ENCODE peak calls at places on chromosome 2, in five cellular contexts. J is dorsolateral prefrontal cortex, G is neural progenitor cell, E is hepatocyte, Y is uterus. O is an unnamed sample.

GRCh38 chr2:128594953-128595677 is 276.4 kb upstream of the HS6ST1 start:
- DNase-seq in J (no peak), G (no peak), Y (no peak), E (peak), O (no peak)

GRCh38 chr2:28516430-28516829 is 20.6 kb downstream of the PLB1 start:
- DNase-seq in J (no peak), G (no peak), E (no peak), Y (no peak), O (no peak)

GRCh38 chr2:30359644-30360167 is 87.3 kb upstream of the LCLAT1 start:
- DNase-seq in G (no peak), J (no peak), E (peak), Y (peak), O (no peak)

GRCh38 chr2:206783718-206784117 is 18.3 kb downstream of the FASTKD2 start:
- DNase-seq in J (no peak), G (peak), Y (no peak), E (no peak), O (no peak)

GRCh38 chr2:196077821-196078220 is 9.2 kb upstream of the DNAH7 start:
- DNase-seq in G (no peak), Y (no peak), E (no peak), J (no peak), O (no peak)

GRCh38 chr2:162838141-162838500 is 446 bp downstream of the KCNH7 start:
- DNase-seq in Y (no peak), G (no peak), J (no peak), E (no peak), O (no peak)

GRCh38 chr2:52658598-52658997 is 1109.0 kb upstream of the CHAC2 start:
- DNase-seq in E (peak), Y (no peak), J (no peak), G (no peak), O (no peak)

GRCh38 chr2:220503446-220503845 is 876.0 kb downstream of the SLC4A3 start:
- DNase-seq in J (no peak), E (no peak), Y (no peak), G (no peak), O (no peak)

GRCh38 chr2:224909885-224910517 is 132.3 kb downstream of the DOCK10 start:
- DNase-seq in Y (peak), E (peak), G (peak), J (no peak), O (no peak)

GRCh38 chr2:29477186-29477585 is 362.0 kb downstream of the CLIP4 start:
- DNase-seq in Y (no peak), J (no peak), E (no peak), G (no peak), O (no peak)

GRCh38 chr2:17821535-17822451 is 5.5 kb downstream of the MSGN1 start:
- DNase-seq in J (no peak), Y (no peak), G (peak), E (no peak), O (no peak)

GRCh38 chr2:50863218-50863617 is 168.7 kb downstream of the NRXN1 start:
- DNase-seq in Y (no peak), J (no peak), E (no peak), G (no peak), O (no peak)

GRCh38 chr2:75764611-75765010 is 53.9 kb upstream of the GCFC2 start:
- DNase-seq in Y (no peak), G (no peak), E (no peak), J (no peak), O (no peak)

GRCh38 chr2:26860451-26860850 is 12.5 kb downstream of the DPYSL5 start:
- DNase-seq in G (no peak), Y (no peak), E (no peak), J (no peak), O (no peak)

GRCh38 chr2:218072478-218073024 is 3.5 kb downstream of the RUFY4 start:
- DNase-seq in E (no peak), J (no peak), G (no peak), Y (no peak), O (no peak)

GRCh38 chr2:236052926-236053846 is 115.0 kb downstream of the GBX2 start:
- DNase-seq in J (no peak), E (no peak), G (peak), Y (no peak), O (no peak)

GRCh38 chr2:143205106-143205764 is 76.0 kb downstream of the ARHGAP15 start:
- DNase-seq in J (no peak), Y (no peak), E (peak), G (no peak), O (no peak)

GRCh38 chr2:231431606-231432005 is 32.7 kb downstream of the NCL start:
- DNase-seq in G (no peak), Y (no peak), J (no peak), E (no peak), O (no peak)

GRCh38 chr2:114543106-114543806 is 100.8 kb downstream of the DPP10 start:
- DNase-seq in G (peak), Y (peak), E (peak), J (peak), O (no peak)
- H3K27ac ChIP-seq in G (no peak), Y (peak), E (peak), J (no peak), O (no peak)

GRCh38 chr2:64488050-64488974 is 34.4 kb downstream of the LGALSL start:
- DNase-seq in J (peak), E (peak), G (peak), Y (peak), O (peak)
- H3K27ac ChIP-seq in J (no peak), E (no peak), G (no peak), Y (no peak), O (no peak)

DNA sequence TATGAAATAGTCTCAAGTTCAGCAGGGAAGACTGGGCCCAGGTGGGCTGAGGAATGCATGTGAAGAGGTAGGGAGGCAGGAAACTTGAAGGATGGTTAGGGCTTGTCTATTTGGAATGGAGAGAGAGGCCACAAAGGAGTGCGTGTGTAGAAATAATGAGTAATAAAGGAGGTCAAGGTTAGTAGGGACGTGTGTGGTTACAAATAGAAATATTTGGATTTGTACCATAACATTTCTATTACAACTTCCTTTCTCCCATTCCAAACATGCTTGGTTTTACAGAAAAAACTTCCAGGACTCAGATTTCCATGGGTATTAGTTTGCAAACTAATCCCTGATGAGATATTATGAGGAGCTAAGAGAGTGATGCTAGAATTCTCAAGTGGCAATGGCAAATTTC is 280.6 kb downstream of the NCKAP5 start:
- DNase-seq in J (no peak), Y (no peak), G (no peak), E (no peak), O (no peak)
- H3K27ac ChIP-seq in J (no peak), Y (no peak), G (no peak), E (no peak), O (no peak)

DNA sequence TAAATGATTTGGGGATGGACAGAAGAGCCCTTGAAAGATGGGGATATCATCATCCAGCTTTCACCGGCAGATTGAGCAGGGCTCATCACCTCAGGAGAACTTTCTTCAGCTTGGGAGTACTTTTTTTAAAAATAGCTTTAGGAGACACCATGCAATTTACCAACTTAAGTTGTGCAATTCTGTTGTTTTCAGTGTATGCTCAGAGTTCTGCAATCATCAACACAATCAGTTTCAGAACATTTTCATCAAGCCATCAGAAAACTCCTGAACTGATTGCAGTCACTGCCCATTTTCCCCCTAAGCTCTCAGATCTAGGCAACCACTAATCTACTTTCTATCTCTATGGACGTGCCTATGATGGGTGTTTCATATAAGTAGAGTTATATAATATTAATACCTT is 117.7 kb downstream of the CRIM1 start:
- DNase-seq in Y (no peak), E (no peak), G (no peak), J (no peak), O (no peak)
- H3K27ac ChIP-seq in Y (no peak), E (no peak), G (no peak), J (no peak), O (no peak)

GRCh38 chr2:62727876-62728566 is 22.5 kb downstream of the EHBP1 start:
- DNase-seq in Y (no peak), E (no peak), G (no peak), J (no peak), O (no peak)
- H3K27ac ChIP-seq in Y (no peak), E (no peak), G (no peak), J (no peak), O (no peak)

O was measured in substantia nigra.